ENCODE peak calls at places on chromosomes 6 and 20, in seven cellular contexts. I is neuronal stem cell; C is ovary; W is OCI-LY7; G is CD8-positive, alpha-beta memory T cell; R is hepatocyte; B is left ventricle myocardium inferior. Y is an unnamed sample. For H3K36me3 and H3K4me1, the result is how much of the 10 kb centered on the place peaks cover.

GRCh38 chr20:46406986-46407670 is 713 bp upstream of the ELMO2 start:
- DNase-seq in I (no peak), C (peak), W (peak), G (peak), R (peak), B (peak), Y (peak)

GRCh38 chr6:89324304-89324703 is 9.2 kb upstream of the GABRR2 start:
- DNase-seq in I (no peak), C (no peak), W (no peak), G (no peak), R (no peak), B (no peak), Y (no peak)

GRCh38 chr6:26016326-26017275 is 54.0 kb downstream of the TRIM38 start:
- DNase-seq in I (no peak), C (peak), W (no peak), G (no peak), R (no peak), B (peak), Y (no peak)

GRCh38 chr6:158017621-158018369 is 36.1 kb downstream of the SYNJ2 start:
- DNase-seq in I (no peak), C (peak), W (no peak), G (no peak), R (no peak), B (peak), Y (peak)

GRCh38 chr6:152746172-152746553 is 4.4 kb upstream of the VIP start:
- DNase-seq in I (no peak), C (no peak), W (no peak), G (no peak), R (no peak), B (no peak), Y (no peak)

GRCh38 chr20:3933126-3933684 is 44.0 kb downstream of the PANK2 start:
- DNase-seq in I (no peak), C (no peak), W (no peak), G (no peak), R (no peak), B (no peak), Y (no peak)

GRCh38 chr6:163405412-163406309 is 8.9 kb upstream of the QKI start:
- DNase-seq in I (no peak), C (peak), W (no peak), G (no peak), R (peak), B (peak), Y (peak)

GRCh38 chr20:39429716-39430115 is 467.6 kb downstream of the DHX35 start:
- DNase-seq in I (no peak), C (no peak), W (peak), G (no peak), R (peak), B (no peak), Y (no peak)

GRCh38 chr20:32792316-32792715 is 27.4 kb upstream of the MAPRE1 start:
- DNase-seq in I (peak), C (no peak), W (no peak), G (no peak), R (peak), B (no peak), Y (no peak)

GRCh38 chr6:37565267-37566208 is 65.8 kb upstream of the CCDC167 start:
- DNase-seq in I (peak), C (no peak), W (no peak), G (no peak), R (peak), B (no peak), Y (no peak)

GRCh38 chr6:138227316-138227781 is 9.1 kb upstream of the PBOV1 start:
- DNase-seq in I (no peak), C (no peak), W (no peak), G (no peak), R (peak), B (no peak), Y (no peak)

GRCh38 chr20:62805711-62806382 is 1.2 kb downstream of the OGFR start:
- DNase-seq in I (peak), C (peak), W (no peak), G (no peak), R (peak), B (no peak), Y (peak)
- H3K27ac ChIP-seq in I (peak), C (no peak), W (peak), G (peak), R (peak), B (peak), Y (peak)

GRCh38 chr6:15521516-15521915 is 141.3 kb downstream of the DTNBP1 start:
- DNase-seq in I (no peak), C (no peak), W (no peak), G (no peak), R (no peak), B (no peak), Y (peak)

GRCh38 chr6:15522026-15522425 is 140.8 kb downstream of the DTNBP1 start:
- DNase-seq in I (no peak), C (no peak), W (no peak), G (no peak), R (no peak), B (no peak), Y (no peak)

GRCh38 chr6:15523679-15524630 is 138.9 kb downstream of the DTNBP1 start:
- DNase-seq in I (no peak), C (no peak), W (no peak), G (no peak), R (no peak), B (no peak), Y (peak)

GRCh38 chr6:15522856-15523529 is 139.8 kb downstream of the DTNBP1 start:
- DNase-seq in I (no peak), C (no peak), W (no peak), G (no peak), R (no peak), B (no peak), Y (peak)

GRCh38 chr6:15522427-15522826 is 140.4 kb downstream of the DTNBP1 start:
- DNase-seq in I (no peak), C (no peak), W (no peak), G (no peak), R (no peak), B (no peak), Y (no peak)
- H3K36me3 ChIP-seq in I (half or more), C (under half), W (under half), G (under half), R (under half), B (half or more), Y (half or more)

GRCh38 chr6:127917766-127918165 is 16.9 kb upstream of the THEMIS start:
- DNase-seq in I (no peak), C (no peak), W (no peak), G (no peak), R (no peak), B (no peak), Y (no peak)

GRCh38 chr6:127918506-127919427 is 17.9 kb upstream of the THEMIS start:
- DNase-seq in I (no peak), C (no peak), W (no peak), G (no peak), R (no peak), B (no peak), Y (no peak)

GRCh38 chr6:127914240-127914639 is 13.4 kb upstream of the THEMIS start:
- DNase-seq in I (no peak), C (no peak), W (no peak), G (no peak), R (no peak), B (no peak), Y (no peak)
- H3K4me1 ChIP-seq in I (under half), C (under half), W (under half), G (under half), R (under half), B (under half), Y (under half)

GRCh38 chr6:98946266-98946817 is 1.4 kb downstream of the FBXL4 start:
- DNase-seq in I (no peak), C (no peak), W (peak), G (no peak), R (no peak), B (no peak), Y (no peak)

GRCh38 chr6:98945311-98946005 is 2.3 kb downstream of the FBXL4 start:
- DNase-seq in I (no peak), C (no peak), W (peak), G (no peak), R (no peak), B (no peak), Y (no peak)

GRCh38 chr6:98942263-98942803 is 5.4 kb downstream of the FBXL4 start:
- DNase-seq in I (no peak), C (no peak), W (no peak), G (no peak), R (no peak), B (no peak), Y (no peak)

GRCh38 chr6:98944168-98944567 is 3.6 kb downstream of the FBXL4 start:
- DNase-seq in I (no peak), C (no peak), W (no peak), G (no peak), R (no peak), B (no peak), Y (no peak)

GRCh38 chr6:98944598-98945011 is 3.1 kb downstream of the FBXL4 start:
- DNase-seq in I (no peak), C (no peak), W (no peak), G (no peak), R (peak), B (no peak), Y (no peak)
- H3K27ac ChIP-seq in I (no peak), C (no peak), W (peak), G (no peak), R (peak), B (peak), Y (no peak)